ENCODE peak calls at places on chromosomes 1 and 21, in six cellular contexts. J, S, Z, K, N and L are unnamed samples.

GRCh38 chr1:54604572-54605370 is 18.6 kb downstream of the FAM151A start:
- DNase-seq in J (no peak), S (no peak), Z (no peak), K (no peak), N (no peak), L (no peak)

GRCh38 chr1:165947797-165948455 is 120.5 kb downstream of the UCK2 start:
- DNase-seq in J (no peak), S (no peak), Z (no peak), K (no peak), N (no peak), L (no peak)

GRCh38 chr1:203299180-203299579 is 6.1 kb upstream of the BTG2 start:
- DNase-seq in J (no peak), S (no peak), Z (peak; percentile 77), K (no peak), N (no peak), L (no peak)

GRCh38 chr1:41739061-41739955 is 179.4 kb downstream of the HIVEP3 start:
- DNase-seq in J (peak; percentile 75), S (no peak), Z (peak; percentile 87), K (peak; percentile 62), N (no peak), L (peak; percentile 88)

GRCh38 chr1:40820911-40821693 is 37.5 kb downstream of the KCNQ4 start:
- DNase-seq in J (no peak), S (no peak), Z (no peak), K (no peak), N (no peak), L (no peak)

GRCh38 chr1:27637052-27637451 is 2.1 kb upstream of the FGR start:
- DNase-seq in J (no peak), S (no peak), Z (no peak), K (no peak), N (no peak), L (no peak)

GRCh38 chr1:224641030-224641429 is 24.9 kb downstream of the CNIH3 start:
- DNase-seq in J (no peak), S (no peak), Z (no peak), K (no peak), N (no peak), L (no peak)

GRCh38 chr1:96695954-96696353 is 25.6 kb upstream of the PTBP2 start:
- DNase-seq in J (no peak), S (no peak), Z (no peak), K (no peak), N (no peak), L (no peak)

GRCh38 chr1:169692766-169693460 is 18.5 kb downstream of the SELL start:
- DNase-seq in J (no peak), S (no peak), Z (no peak), K (no peak), N (no peak), L (no peak)

GRCh38 chr21:29376556-29376955 is 77.8 kb downstream of the BACH1 start:
- DNase-seq in J (peak; percentile 9), S (no peak), Z (peak; percentile 75), K (no peak), N (peak; percentile 42), L (peak; percentile 31)

GRCh38 chr21:32386195-32386870 is 6.5 kb downstream of the URB1 start:
- DNase-seq in J (peak; percentile 48), S (no peak), Z (no peak), K (no peak), N (no peak), L (no peak)

GRCh38 chr1:1554926-1555915 is 14.8 kb upstream of the TMEM240 start:
- DNase-seq in J (no peak), S (peak; percentile 79), Z (no peak), K (no peak), N (no peak), L (no peak)

GRCh38 chr21:45317401-45318145 is 29.9 kb upstream of the POFUT2 start:
- DNase-seq in J (no peak), S (peak; percentile 86), Z (peak; percentile 43), K (no peak), N (no peak), L (no peak)

GRCh38 chr1:165914136-165914798 is 86.9 kb downstream of the UCK2 start:
- DNase-seq in J (peak; percentile 63), S (peak; percentile 61), Z (peak; percentile 87), K (peak; percentile 50), N (peak; percentile 72), L (peak; percentile 69)

GRCh38 chr1:241413386-241413785 is 56.4 kb upstream of the RGS7 start:
- DNase-seq in J (no peak), S (peak; percentile 57), Z (no peak), K (no peak), N (no peak), L (no peak)

GRCh38 chr1:200668514-200669313 is 993 bp downstream of the DDX59 start:
- DNase-seq in J (no peak), S (no peak), Z (no peak), K (no peak), N (no peak), L (no peak)

GRCh38 chr1:56872597-56872996 is 18.0 kb downstream of the C8A start:
- DNase-seq in J (no peak), S (peak; percentile 19), Z (no peak), K (no peak), N (no peak), L (no peak)

GRCh38 chr1:236945002-236945401 is 59.2 kb downstream of the MT1HL1 start:
- DNase-seq in J (no peak), S (no peak), Z (no peak), K (no peak), N (no peak), L (no peak)

GRCh38 chr1:201038537-201038936 is 15.0 kb upstream of the KIF21B start:
- DNase-seq in J (no peak), S (no peak), Z (no peak), K (no peak), N (no peak), L (no peak)

GRCh38 chr21:42518216-42518615 is 4.6 kb downstream of the SLC37A1 start:
- DNase-seq in J (no peak), S (peak; percentile 78), Z (no peak), K (no peak), N (no peak), L (no peak)

GRCh38 chr21:35349378-35350080 is 300.4 kb upstream of the RUNX1 start:
- DNase-seq in J (no peak), S (peak; percentile 92), Z (no peak), K (no peak), N (no peak), L (no peak)

GRCh38 chr1:3430820-3431219 is 23.6 kb upstream of the ARHGEF16 start:
- DNase-seq in J (no peak), S (no peak), Z (no peak), K (no peak), N (no peak), L (no peak)

DNA sequence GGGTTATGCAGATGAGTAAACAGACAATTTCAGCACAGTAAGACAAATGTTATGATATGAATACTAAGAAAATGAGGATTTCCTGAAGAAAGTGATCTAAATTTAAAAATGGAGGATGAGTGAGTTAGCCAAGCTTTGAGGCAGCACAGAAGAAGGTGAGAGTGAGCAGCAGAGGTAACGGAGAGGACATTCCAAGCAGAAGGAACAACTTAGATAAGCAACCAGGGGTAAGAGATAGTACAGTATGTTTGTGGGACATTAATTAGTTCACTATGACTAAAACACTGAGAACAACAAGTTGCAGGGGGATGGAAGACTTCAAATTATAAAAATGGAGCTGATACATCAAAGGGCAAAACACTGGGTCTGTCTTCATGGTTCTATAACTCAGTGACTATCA is 22.8 kb downstream of the PRPF38A start:
- DNase-seq in J (no peak), S (no peak), Z (no peak), K (no peak), N (no peak), L (no peak)
- TF ChIP-seq CTCF in J (no peak), S (no peak), Z (no peak), K (no peak), N (no peak), L (no peak)

GRCh38 chr1:185578293-185578692 is 155.9 kb upstream of the HMCN1 start:
- DNase-seq in J (no peak), S (no peak), Z (no peak), K (no peak), N (no peak), L (no peak)
- H3K4me1 ChIP-seq in J (no peaks in the 10 kb centered on the region), S (no peaks in the 10 kb centered on the region), Z (no peaks in the 10 kb centered on the region), K (no peaks in the 10 kb centered on the region), N (no peaks in the 10 kb centered on the region), L (no peaks in the 10 kb centered on the region)

GRCh38 chr1:11502516-11502915 is 23.6 kb downstream of the DISP3 start:
- DNase-seq in J (no peak), S (no peak), Z (no peak), K (no peak), N (no peak), L (no peak)
- H3K27me3 ChIP-seq in J (no peaks in the 10 kb centered on the region), S (peaks cover 10% of the 10 kb centered on the region), Z (no peaks in the 10 kb centered on the region), K (no peaks in the 10 kb centered on the region), N (no peaks in the 10 kb centered on the region), L (peaks cover 7% of the 10 kb centered on the region)

DNA sequence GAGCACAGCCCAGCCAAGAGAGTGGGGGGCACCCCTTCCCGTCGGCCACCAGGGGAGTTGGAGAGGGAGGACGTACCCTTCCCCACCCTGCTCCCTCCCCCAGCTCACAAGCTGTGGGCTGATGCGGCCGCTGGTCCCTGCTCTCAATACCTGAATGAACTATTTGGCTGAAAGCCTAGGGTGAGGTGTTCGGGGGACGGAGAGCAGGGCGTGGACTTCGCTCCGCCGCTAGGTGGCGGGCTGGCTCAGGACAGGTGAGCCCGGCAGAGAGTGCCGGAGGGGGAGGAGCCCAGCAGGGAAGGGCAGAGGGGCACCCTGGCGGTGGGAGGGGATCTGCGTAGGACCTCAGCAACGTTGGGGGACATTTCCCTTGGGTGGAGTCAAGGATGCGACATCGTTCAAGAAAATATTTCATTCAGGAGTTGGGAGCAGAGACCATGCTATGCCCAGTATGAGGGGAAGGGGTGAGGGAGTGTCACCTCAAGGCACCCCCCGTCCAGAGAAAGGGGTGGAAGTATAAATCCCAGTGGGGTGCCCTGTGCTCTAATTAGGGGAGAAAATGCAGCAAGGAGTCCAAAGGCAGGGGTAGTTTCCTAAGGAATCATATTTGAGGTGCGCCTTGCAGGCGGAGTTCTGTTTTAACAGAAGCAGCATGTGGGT is 12.0 kb upstream of the RHBG start:
- DNase-seq in J (no peak), S (no peak), Z (peak; percentile 82), K (no peak), N (peak; percentile 80), L (peak; percentile 57)
- TF ChIP-seq CTCF in J (peak; percentile 88), S (peak; percentile 38), Z (peak; percentile 78), K (no peak), N (peak; percentile 52), L (peak; percentile 42)

GRCh38 chr1:211644653-211645052 is 30.8 kb downstream of the NEK2 start:
- DNase-seq in J (no peak), S (no peak), Z (no peak), K (no peak), N (no peak), L (no peak)
- H3K4me1 ChIP-seq in J (peaks cover 10% of the 10 kb centered on the region), S (peaks cover 24% of the 10 kb centered on the region), Z (no peaks in the 10 kb centered on the region), K (peaks cover 6% of the 10 kb centered on the region), N (peaks cover 3% of the 10 kb centered on the region), L (peaks cover 6% of the 10 kb centered on the region)